ENCODE peak calls at places on chromosomes 1 and 21, in nine cellular contexts. K, I, S, C, D, O, B, P and R are unnamed samples.

GRCh38 chr1:180781718-180782117 is 131.0 kb upstream of the KIAA1614 start:
- DNase-seq in K (no peak), I (no peak), S (no peak), C (no peak), D (no peak), O (no peak), B (no peak), P (no peak), R (no peak)

GRCh38 chr1:201042663-201043461 is 19.3 kb upstream of the KIF21B start:
- DNase-seq in K (peak), I (peak), S (peak), C (peak), D (peak), O (peak), B (peak), P (peak), R (peak)

GRCh38 chr21:45540601-45540970 is 1.7 kb downstream of the SLC19A1 start:
- DNase-seq in K (no peak), I (no peak), S (no peak), C (no peak), D (peak), O (no peak), B (no peak), P (no peak), R (no peak)

GRCh38 chr1:207323425-207323976 is 2.0 kb downstream of the CD55 start:
- DNase-seq in K (no peak), I (no peak), S (no peak), C (no peak), D (no peak), O (no peak), B (no peak), P (no peak), R (no peak)

GRCh38 chr1:32981003-32981909 is 16.6 kb upstream of the RNF19B start:
- DNase-seq in K (peak), I (peak), S (peak), C (no peak), D (peak), O (peak), B (peak), P (peak), R (peak)

GRCh38 chr1:233349137-233349536 is 21.6 kb downstream of the MAP3K21 start:
- DNase-seq in K (no peak), I (no peak), S (no peak), C (no peak), D (no peak), O (no peak), B (no peak), P (no peak), R (no peak)

GRCh38 chr1:108531429-108531828 is 28.5 kb upstream of the EEIG2 start:
- DNase-seq in K (no peak), I (no peak), S (no peak), C (no peak), D (no peak), O (no peak), B (no peak), P (no peak), R (no peak)

GRCh38 chr1:51666463-51666862 is 49.6 kb downstream of the OSBPL9 start:
- DNase-seq in K (no peak), I (no peak), S (no peak), C (no peak), D (no peak), O (no peak), B (no peak), P (no peak), R (no peak)

GRCh38 chr1:37094302-37094701 is 60.0 kb upstream of the GRIK3 start:
- DNase-seq in K (no peak), I (no peak), S (no peak), C (no peak), D (no peak), O (no peak), B (no peak), P (no peak), R (no peak)

GRCh38 chr1:100353988-100354387 is 1.7 kb downstream of the CDC14A start:
- DNase-seq in K (no peak), I (peak), S (no peak), C (no peak), D (no peak), O (no peak), B (peak), P (no peak), R (no peak)